ENCODE peak calls at places on chromosomes 5 and 9, in ten cellular contexts. One of them, this sample, is unnamed.

GRCh38 chr5:149636861-149637246 is 55.6 kb downstream of the ARHGEF37 start:
- DNase-seq in bronchial epithelial cell: peak
- DNase-seq in NT2/D1: peak
- DNase-seq in activated CD4-positive, alpha-beta T cell treated with anti-CD3 and anti-CD28 coated beads, Interleukin-2, amount 10 ng/mL, durations not matched to agents 7 days and 5 days: peak
- DNase-seq in HEK293T: peak
- DNase-seq in hippocampal formation: peak
- DNase-seq in AG20443: peak
- DNase-seq in activated T-helper 1 cell treated with anti-CD3 and anti-CD28 coated beads, Interleukin-2, amount 50 U/mL, for 16 hours: no peak
- DNase-seq in hypothalamus: peak
- DNase-seq in right atrium auricular region: no peak
- DNase-seq in this sample: peak

GRCh38 chr5:140318778-140319177 is 15.9 kb upstream of the PFDN1 start:
- DNase-seq in bronchial epithelial cell: no peak
- DNase-seq in NT2/D1: no peak
- DNase-seq in activated CD4-positive, alpha-beta T cell treated with anti-CD3 and anti-CD28 coated beads, Interleukin-2, amount 10 ng/mL, durations not matched to agents 7 days and 5 days: no peak
- DNase-seq in HEK293T: no peak
- DNase-seq in hippocampal formation: no peak
- DNase-seq in AG20443: no peak
- DNase-seq in activated T-helper 1 cell treated with anti-CD3 and anti-CD28 coated beads, Interleukin-2, amount 50 U/mL, for 16 hours: no peak
- DNase-seq in hypothalamus: no peak
- DNase-seq in right atrium auricular region: peak
- DNase-seq in this sample: no peak

GRCh38 chr9:86614871-86615849 is 260.9 kb upstream of the TUT7 start:
- DNase-seq in bronchial epithelial cell: peak
- DNase-seq in NT2/D1: peak
- DNase-seq in activated CD4-positive, alpha-beta T cell treated with anti-CD3 and anti-CD28 coated beads, Interleukin-2, amount 10 ng/mL, durations not matched to agents 7 days and 5 days: peak
- DNase-seq in HEK293T: peak
- DNase-seq in hippocampal formation: no peak
- DNase-seq in AG20443: peak
- DNase-seq in activated T-helper 1 cell treated with anti-CD3 and anti-CD28 coated beads, Interleukin-2, amount 50 U/mL, for 16 hours: no peak
- DNase-seq in hypothalamus: no peak
- DNase-seq in right atrium auricular region: no peak
- DNase-seq in this sample: no peak

GRCh38 chr5:39014544-39014943 is 59.7 kb downstream of the RICTOR start:
- DNase-seq in bronchial epithelial cell: peak
- DNase-seq in NT2/D1: no peak
- DNase-seq in activated CD4-positive, alpha-beta T cell treated with anti-CD3 and anti-CD28 coated beads, Interleukin-2, amount 10 ng/mL, durations not matched to agents 7 days and 5 days: no peak
- DNase-seq in HEK293T: no peak
- DNase-seq in hippocampal formation: no peak
- DNase-seq in AG20443: peak
- DNase-seq in activated T-helper 1 cell treated with anti-CD3 and anti-CD28 coated beads, Interleukin-2, amount 50 U/mL, for 16 hours: no peak
- DNase-seq in hypothalamus: no peak
- DNase-seq in right atrium auricular region: no peak
- DNase-seq in this sample: no peak

GRCh38 chr9:111975709-111976108 is 79.1 kb downstream of the UGCG start:
- DNase-seq in bronchial epithelial cell: no peak
- DNase-seq in NT2/D1: no peak
- DNase-seq in activated CD4-positive, alpha-beta T cell treated with anti-CD3 and anti-CD28 coated beads, Interleukin-2, amount 10 ng/mL, durations not matched to agents 7 days and 5 days: no peak
- DNase-seq in HEK293T: no peak
- DNase-seq in hippocampal formation: no peak
- DNase-seq in AG20443: no peak
- DNase-seq in activated T-helper 1 cell treated with anti-CD3 and anti-CD28 coated beads, Interleukin-2, amount 50 U/mL, for 16 hours: no peak
- DNase-seq in hypothalamus: no peak
- DNase-seq in right atrium auricular region: no peak
- DNase-seq in this sample: no peak

GRCh38 chr5:66306105-66306843 is 162.2 kb downstream of the SREK1 start:
- DNase-seq in bronchial epithelial cell: peak
- DNase-seq in NT2/D1: peak
- DNase-seq in activated CD4-positive, alpha-beta T cell treated with anti-CD3 and anti-CD28 coated beads, Interleukin-2, amount 10 ng/mL, durations not matched to agents 7 days and 5 days: peak
- DNase-seq in HEK293T: peak
- DNase-seq in hippocampal formation: peak
- DNase-seq in AG20443: peak
- DNase-seq in activated T-helper 1 cell treated with anti-CD3 and anti-CD28 coated beads, Interleukin-2, amount 50 U/mL, for 16 hours: no peak
- DNase-seq in hypothalamus: peak
- DNase-seq in right atrium auricular region: no peak
- DNase-seq in this sample: peak

GRCh38 chr9:121725008-121725795 is 73.8 kb downstream of the DAB2IP start:
- DNase-seq in bronchial epithelial cell: peak
- DNase-seq in NT2/D1: no peak
- DNase-seq in activated CD4-positive, alpha-beta T cell treated with anti-CD3 and anti-CD28 coated beads, Interleukin-2, amount 10 ng/mL, durations not matched to agents 7 days and 5 days: no peak
- DNase-seq in HEK293T: no peak
- DNase-seq in hippocampal formation: peak
- DNase-seq in AG20443: peak
- DNase-seq in activated T-helper 1 cell treated with anti-CD3 and anti-CD28 coated beads, Interleukin-2, amount 50 U/mL, for 16 hours: no peak
- DNase-seq in hypothalamus: peak
- DNase-seq in right atrium auricular region: peak
- DNase-seq in this sample: peak

GRCh38 chr5:132387649-132388117 is 18.2 kb downstream of the SLC22A5 start:
- DNase-seq in bronchial epithelial cell: peak
- DNase-seq in NT2/D1: no peak
- DNase-seq in activated CD4-positive, alpha-beta T cell treated with anti-CD3 and anti-CD28 coated beads, Interleukin-2, amount 10 ng/mL, durations not matched to agents 7 days and 5 days: no peak
- DNase-seq in HEK293T: no peak
- DNase-seq in hippocampal formation: no peak
- DNase-seq in AG20443: peak
- DNase-seq in activated T-helper 1 cell treated with anti-CD3 and anti-CD28 coated beads, Interleukin-2, amount 50 U/mL, for 16 hours: no peak
- DNase-seq in hypothalamus: no peak
- DNase-seq in right atrium auricular region: peak
- DNase-seq in this sample: no peak

GRCh38 chr5:122785294-122785693 is 10.4 kb downstream of the SNX2 start:
- DNase-seq in bronchial epithelial cell: no peak
- DNase-seq in NT2/D1: no peak
- DNase-seq in activated CD4-positive, alpha-beta T cell treated with anti-CD3 and anti-CD28 coated beads, Interleukin-2, amount 10 ng/mL, durations not matched to agents 7 days and 5 days: no peak
- DNase-seq in HEK293T: no peak
- DNase-seq in hippocampal formation: no peak
- DNase-seq in AG20443: no peak
- DNase-seq in activated T-helper 1 cell treated with anti-CD3 and anti-CD28 coated beads, Interleukin-2, amount 50 U/mL, for 16 hours: no peak
- DNase-seq in hypothalamus: no peak
- DNase-seq in right atrium auricular region: no peak
- DNase-seq in this sample: no peak

GRCh38 chr9:14096182-14096922 is 217.6 kb downstream of the NFIB start:
- DNase-seq in bronchial epithelial cell: peak
- DNase-seq in NT2/D1: no peak
- DNase-seq in activated CD4-positive, alpha-beta T cell treated with anti-CD3 and anti-CD28 coated beads, Interleukin-2, amount 10 ng/mL, durations not matched to agents 7 days and 5 days: no peak
- DNase-seq in HEK293T: peak
- DNase-seq in hippocampal formation: no peak
- DNase-seq in AG20443: peak
- DNase-seq in activated T-helper 1 cell treated with anti-CD3 and anti-CD28 coated beads, Interleukin-2, amount 50 U/mL, for 16 hours: no peak
- DNase-seq in hypothalamus: no peak
- DNase-seq in right atrium auricular region: no peak
- DNase-seq in this sample: no peak

GRCh38 chr9:111978616-111979015 is 82.0 kb downstream of the UGCG start:
- DNase-seq in bronchial epithelial cell: no peak
- DNase-seq in NT2/D1: no peak
- DNase-seq in activated CD4-positive, alpha-beta T cell treated with anti-CD3 and anti-CD28 coated beads, Interleukin-2, amount 10 ng/mL, durations not matched to agents 7 days and 5 days: no peak
- DNase-seq in HEK293T: no peak
- DNase-seq in hippocampal formation: no peak
- DNase-seq in AG20443: no peak
- DNase-seq in activated T-helper 1 cell treated with anti-CD3 and anti-CD28 coated beads, Interleukin-2, amount 50 U/mL, for 16 hours: no peak
- DNase-seq in hypothalamus: no peak
- DNase-seq in right atrium auricular region: no peak
- DNase-seq in this sample: no peak

GRCh38 chr5:179771496-179771895 is 22.3 kb upstream of the LTC4S start:
- DNase-seq in bronchial epithelial cell: no peak
- DNase-seq in NT2/D1: no peak
- DNase-seq in activated CD4-positive, alpha-beta T cell treated with anti-CD3 and anti-CD28 coated beads, Interleukin-2, amount 10 ng/mL, durations not matched to agents 7 days and 5 days: no peak
- DNase-seq in HEK293T: no peak
- DNase-seq in hippocampal formation: no peak
- DNase-seq in AG20443: no peak
- DNase-seq in activated T-helper 1 cell treated with anti-CD3 and anti-CD28 coated beads, Interleukin-2, amount 50 U/mL, for 16 hours: no peak
- DNase-seq in hypothalamus: no peak
- DNase-seq in right atrium auricular region: no peak
- DNase-seq in this sample: no peak

GRCh38 chr5:148826082-148826971 is at the start of gene ADRB2:
- DNase-seq in bronchial epithelial cell: peak
- DNase-seq in NT2/D1: peak
- DNase-seq in activated CD4-positive, alpha-beta T cell treated with anti-CD3 and anti-CD28 coated beads, Interleukin-2, amount 10 ng/mL, durations not matched to agents 7 days and 5 days: peak
- DNase-seq in HEK293T: peak
- DNase-seq in hippocampal formation: peak
- DNase-seq in AG20443: peak
- DNase-seq in activated T-helper 1 cell treated with anti-CD3 and anti-CD28 coated beads, Interleukin-2, amount 50 U/mL, for 16 hours: peak
- DNase-seq in hypothalamus: peak
- DNase-seq in right atrium auricular region: peak
- DNase-seq in this sample: peak

GRCh38 chr5:35470866-35471265 is 146.8 kb upstream of the SPEF2 start:
- DNase-seq in bronchial epithelial cell: peak
- DNase-seq in NT2/D1: no peak
- DNase-seq in activated CD4-positive, alpha-beta T cell treated with anti-CD3 and anti-CD28 coated beads, Interleukin-2, amount 10 ng/mL, durations not matched to agents 7 days and 5 days: no peak
- DNase-seq in HEK293T: no peak
- DNase-seq in hippocampal formation: no peak
- DNase-seq in AG20443: peak
- DNase-seq in activated T-helper 1 cell treated with anti-CD3 and anti-CD28 coated beads, Interleukin-2, amount 50 U/mL, for 16 hours: no peak
- DNase-seq in hypothalamus: no peak
- DNase-seq in right atrium auricular region: no peak
- DNase-seq in this sample: no peak

GRCh38 chr9:31535659-31536058 is 848.8 kb upstream of the ACO1 start:
- DNase-seq in bronchial epithelial cell: no peak
- DNase-seq in NT2/D1: no peak
- DNase-seq in activated CD4-positive, alpha-beta T cell treated with anti-CD3 and anti-CD28 coated beads, Interleukin-2, amount 10 ng/mL, durations not matched to agents 7 days and 5 days: no peak
- DNase-seq in HEK293T: no peak
- DNase-seq in hippocampal formation: no peak
- DNase-seq in AG20443: no peak
- DNase-seq in activated T-helper 1 cell treated with anti-CD3 and anti-CD28 coated beads, Interleukin-2, amount 50 U/mL, for 16 hours: no peak
- DNase-seq in hypothalamus: no peak
- DNase-seq in right atrium auricular region: no peak
- DNase-seq in this sample: no peak